ENCODE peak calls at places on chromosome 1, in eight cellular contexts. One of them, this sample, is unnamed.

GRCh38 chr1:210010161-210010560 is 72.1 kb downstream of the SYT14 start:
- DNase-seq in substantia nigra: no peak
- DNase-seq in neural crest cell: no peak
- DNase-seq in fibroblast of pulmonary artery: no peak
- DNase-seq in stimulated activated CD8-positive, alpha-beta memory T cell treated with anti-CD3 and anti-CD28 coated beads, Interleukin-7, amount 100 ng/mL, for 1 hour: no peak
- DNase-seq in heart right ventricle: no peak
- DNase-seq in omental fat pad: no peak
- DNase-seq in GM23248: no peak
- DNase-seq in this sample: no peak

GRCh38 chr1:96515430-96515829 is 206.2 kb upstream of the PTBP2 start:
- DNase-seq in fibroblast of pulmonary artery: no peak
- DNase-seq in GM23248: no peak
- DNase-seq in substantia nigra: no peak
- DNase-seq in heart right ventricle: no peak
- DNase-seq in neural crest cell: no peak
- DNase-seq in omental fat pad: no peak
- DNase-seq in stimulated activated CD8-positive, alpha-beta memory T cell treated with anti-CD3 and anti-CD28 coated beads, Interleukin-7, amount 100 ng/mL, for 1 hour: no peak
- DNase-seq in this sample: no peak

GRCh38 chr1:23701310-23701709 is 9.7 kb downstream of the RPL11 start:
- DNase-seq in stimulated activated CD8-positive, alpha-beta memory T cell treated with anti-CD3 and anti-CD28 coated beads, Interleukin-7, amount 100 ng/mL, for 1 hour: no peak
- DNase-seq in heart right ventricle: no peak
- DNase-seq in neural crest cell: no peak
- DNase-seq in GM23248: no peak
- DNase-seq in omental fat pad: no peak
- DNase-seq in substantia nigra: no peak
- DNase-seq in fibroblast of pulmonary artery: no peak
- DNase-seq in this sample: no peak

GRCh38 chr1:207499573-207499972 is 3.6 kb downstream of the CR1 start:
- DNase-seq in stimulated activated CD8-positive, alpha-beta memory T cell treated with anti-CD3 and anti-CD28 coated beads, Interleukin-7, amount 100 ng/mL, for 1 hour: peak; percentile 34
- DNase-seq in neural crest cell: peak; percentile 43
- DNase-seq in GM23248: peak; percentile 75
- DNase-seq in heart right ventricle: peak; percentile 24
- DNase-seq in omental fat pad: peak; percentile 59
- DNase-seq in substantia nigra: peak; percentile 48
- DNase-seq in fibroblast of pulmonary artery: peak; percentile 76
- DNase-seq in this sample: peak; percentile 62

GRCh38 chr1:156689960-156690672 is 12.9 kb upstream of the NES start:
- DNase-seq in stimulated activated CD8-positive, alpha-beta memory T cell treated with anti-CD3 and anti-CD28 coated beads, Interleukin-7, amount 100 ng/mL, for 1 hour: no peak
- DNase-seq in fibroblast of pulmonary artery: peak; percentile 53
- DNase-seq in neural crest cell: no peak
- DNase-seq in omental fat pad: no peak
- DNase-seq in GM23248: peak; percentile 64
- DNase-seq in substantia nigra: no peak
- DNase-seq in heart right ventricle: no peak
- DNase-seq in this sample: no peak

GRCh38 chr1:70353641-70354331 is 736 bp downstream of the ANKRD13C start:
- DNase-seq in omental fat pad: peak; percentile 24
- DNase-seq in fibroblast of pulmonary artery: peak; percentile 76
- DNase-seq in neural crest cell: no peak
- DNase-seq in GM23248: peak; percentile 84
- DNase-seq in heart right ventricle: peak; percentile 28
- DNase-seq in substantia nigra: peak; percentile 34
- DNase-seq in stimulated activated CD8-positive, alpha-beta memory T cell treated with anti-CD3 and anti-CD28 coated beads, Interleukin-7, amount 100 ng/mL, for 1 hour: no peak
- DNase-seq in this sample: no peak

GRCh38 chr1:10975567-10976326 is 36.7 kb upstream of the TARDBP start:
- DNase-seq in heart right ventricle: no peak
- DNase-seq in GM23248: peak; percentile 99
- DNase-seq in neural crest cell: no peak
- DNase-seq in stimulated activated CD8-positive, alpha-beta memory T cell treated with anti-CD3 and anti-CD28 coated beads, Interleukin-7, amount 100 ng/mL, for 1 hour: no peak
- DNase-seq in fibroblast of pulmonary artery: peak; percentile 44
- DNase-seq in omental fat pad: no peak
- DNase-seq in substantia nigra: no peak
- DNase-seq in this sample: peak; percentile 74

GRCh38 chr1:24186993-24187790 is at the start of gene IFNLR1:
- DNase-seq in heart right ventricle: peak; percentile 47
- DNase-seq in GM23248: peak; percentile 63
- DNase-seq in omental fat pad: no peak
- DNase-seq in stimulated activated CD8-positive, alpha-beta memory T cell treated with anti-CD3 and anti-CD28 coated beads, Interleukin-7, amount 100 ng/mL, for 1 hour: peak; percentile 43
- DNase-seq in neural crest cell: no peak
- DNase-seq in fibroblast of pulmonary artery: no peak
- DNase-seq in substantia nigra: peak; percentile 20
- DNase-seq in this sample: peak; percentile 89

GRCh38 chr1:199089393-199090122 is 450.7 kb downstream of the PTPRC start:
- DNase-seq in stimulated activated CD8-positive, alpha-beta memory T cell treated with anti-CD3 and anti-CD28 coated beads, Interleukin-7, amount 100 ng/mL, for 1 hour: no peak
- DNase-seq in omental fat pad: no peak
- DNase-seq in fibroblast of pulmonary artery: no peak
- DNase-seq in neural crest cell: no peak
- DNase-seq in GM23248: no peak
- DNase-seq in heart right ventricle: no peak
- DNase-seq in substantia nigra: no peak
- DNase-seq in this sample: no peak

GRCh38 chr1:92848201-92848600 is 16.4 kb downstream of the RPL5 start:
- DNase-seq in omental fat pad: no peak
- DNase-seq in substantia nigra: no peak
- DNase-seq in GM23248: no peak
- DNase-seq in stimulated activated CD8-positive, alpha-beta memory T cell treated with anti-CD3 and anti-CD28 coated beads, Interleukin-7, amount 100 ng/mL, for 1 hour: no peak
- DNase-seq in neural crest cell: no peak
- DNase-seq in fibroblast of pulmonary artery: no peak
- DNase-seq in heart right ventricle: no peak
- DNase-seq in this sample: no peak

This sample was measured in SK-N-SH.